ENCODE peak calls at places on chromosomes 5 and 9, in eight cellular contexts. J is RCC 7860; A is stimulated activated CD4-positive, alpha-beta T cell treated with anti-CD3 and anti-CD28 coated beads, Interleukin-1b, Interleukin-23, amount 100 ng/mL, for 4 hours; B is nephron progenitor cell; H is activated CD4-positive, CD25-positive, alpha-beta regulatory T cell treated with anti-CD3 and anti-CD28 coated beads, Interleukin-2, amount 50 U/mL, for 16 hours; I is A549; G is heart right ventricle; Q is NCI-H460. O is an unnamed sample.

GRCh38 chr9:29701536-29701935 is 2128.3 kb upstream of the C9orf72 start:
- DNase-seq in J (no peak), A (no peak), B (no peak), H (no peak), I (no peak), G (no peak), Q (peak; percentile 8), O (no peak)

GRCh38 chr5:82793808-82794419 is 283.3 kb downstream of the TMEM167A start:
- DNase-seq in J (peak; percentile 5), A (peak; percentile 22), B (peak; percentile 18), H (no peak), I (peak; percentile 36), G (peak; percentile 6), Q (peak; percentile 26), O (peak; percentile 40)

GRCh38 chr5:117615226-117615625 is 1040.6 kb upstream of the SEMA6A start:
- DNase-seq in J (no peak), A (no peak), B (no peak), H (no peak), I (no peak), G (no peak), Q (no peak), O (no peak)

GRCh38 chr5:32282633-32283032 is 30.1 kb downstream of the MTMR12 start:
- DNase-seq in J (no peak), A (no peak), B (no peak), H (no peak), I (no peak), G (no peak), Q (no peak), O (no peak)

GRCh38 chr5:111863801-111864200 is 106.8 kb upstream of the NREP start:
- DNase-seq in J (no peak), A (no peak), B (no peak), H (no peak), I (no peak), G (no peak), Q (no peak), O (no peak)

GRCh38 chr9:94780516-94780950 is 54.0 kb downstream of the AOPEP start:
- DNase-seq in J (peak; percentile 65), A (no peak), B (no peak), H (no peak), I (no peak), G (peak; percentile 76), Q (no peak), O (no peak)

GRCh38 chr5:144390133-144390532 is 219.5 kb downstream of the KCTD16 start:
- DNase-seq in J (no peak), A (no peak), B (no peak), H (no peak), I (peak; percentile 9), G (no peak), Q (no peak), O (no peak)

GRCh38 chr5:160685695-160686094 is 166.3 kb downstream of the ATP10B start:
- DNase-seq in J (no peak), A (no peak), B (no peak), H (no peak), I (peak; percentile 9), G (no peak), Q (no peak), O (peak; percentile 11)

GRCh38 chr5:31719988-31720387 is 81.1 kb downstream of the PDZD2 start:
- DNase-seq in J (no peak), A (no peak), B (no peak), H (no peak), I (peak; percentile 14), G (no peak), Q (no peak), O (no peak)

GRCh38 chr9:17799383-17799782 is 220.5 kb downstream of the SH3GL2 start:
- DNase-seq in J (no peak), A (no peak), B (no peak), H (no peak), I (no peak), G (no peak), Q (no peak), O (no peak)

GRCh38 chr9:113331780-113332179 is 8.3 kb downstream of the WDR31 start:
- DNase-seq in J (no peak), A (no peak), B (no peak), H (no peak), I (no peak), G (no peak), Q (no peak), O (no peak)

GRCh38 chr5:38265546-38266179 is 7.3 kb downstream of the EGFLAM start:
- DNase-seq in J (peak; percentile 29), A (peak; percentile 30), B (peak; percentile 88), H (no peak), I (peak; percentile 46), G (peak; percentile 67), Q (peak; percentile 59), O (peak; percentile 89)

GRCh38 chr9:14271078-14271673 is 42.8 kb downstream of the NFIB start:
- DNase-seq in J (no peak), A (no peak), B (peak; percentile 16), H (no peak), I (peak; percentile 17), G (peak; percentile 87), Q (no peak), O (no peak)

GRCh38 chr5:141877478-141878185 is 578 bp downstream of the PCDH1 start:
- DNase-seq in J (no peak), A (no peak), B (peak; percentile 31), H (no peak), I (peak; percentile 36), G (no peak), Q (no peak), O (no peak)

GRCh38 chr5:52880541-52880940 is 92.8 kb downstream of the ITGA1 start:
- DNase-seq in J (no peak), A (no peak), B (no peak), H (no peak), I (no peak), G (no peak), Q (no peak), O (no peak)

GRCh38 chr5:180609386-180609785 is 18.1 kb upstream of the SCGB3A1 start:
- DNase-seq in J (no peak), A (no peak), B (no peak), H (no peak), I (no peak), G (no peak), Q (no peak), O (no peak)

GRCh38 chr5:1526681-1527131 is 2.9 kb upstream of the LPCAT1 start:
- DNase-seq in J (no peak), A (no peak), B (no peak), H (no peak), I (no peak), G (no peak), Q (no peak), O (no peak)

GRCh38 chr9:123470121-123470851 is 114.3 kb downstream of the CRB2 start:
- DNase-seq in J (no peak), A (no peak), B (no peak), H (no peak), I (no peak), G (no peak), Q (no peak), O (peak; percentile 12)

GRCh38 chr5:159010611-159011497 is 88.9 kb downstream of the EBF1 start:
- DNase-seq in J (no peak), A (no peak), B (peak; percentile 23), H (no peak), I (no peak), G (peak; percentile 57), Q (no peak), O (peak; percentile 24)

GRCh38 chr5:142104491-142104890 is 4.1 kb upstream of the NDFIP1 start:
- DNase-seq in J (no peak), A (no peak), B (no peak), H (no peak), I (no peak), G (no peak), Q (no peak), O (no peak)

GRCh38 chr5:137621861-137622823 is 113.7 kb downstream of the KLHL3 start:
- DNase-seq in J (no peak), A (no peak), B (no peak), H (no peak), I (no peak), G (peak; percentile 77), Q (no peak), O (no peak)

GRCh38 chr9:113989781-113990569 is 88.1 kb downstream of the AMBP start:
- DNase-seq in J (no peak), A (no peak), B (no peak), H (no peak), I (no peak), G (no peak), Q (no peak), O (no peak)

GRCh38 chr5:78562719-78563330 is 85.7 kb downstream of the LHFPL2 start:
- DNase-seq in J (no peak), A (no peak), B (no peak), H (no peak), I (no peak), G (no peak), Q (no peak), O (no peak)

GRCh38 chr5:6753851-6754250 is 40.6 kb downstream of the TENT4A start:
- DNase-seq in J (no peak), A (no peak), B (no peak), H (no peak), I (no peak), G (no peak), Q (no peak), O (no peak)

GRCh38 chr5:14741721-14742426 is 77.4 kb downstream of the OTULIN start:
- DNase-seq in J (no peak), A (no peak), B (no peak), H (no peak), I (no peak), G (no peak), Q (no peak), O (no peak)

GRCh38 chr5:159097461-159098284 is 2.0 kb downstream of the EBF1 start:
- DNase-seq in J (no peak), A (no peak), B (peak; percentile 55), H (no peak), I (no peak), G (peak; percentile 56), Q (no peak), O (peak; percentile 33)

GRCh38 chr5:54516051-54516645 is 1.4 kb upstream of the SNX18 start:
- DNase-seq in J (no peak), A (no peak), B (no peak), H (no peak), I (no peak), G (no peak), Q (no peak), O (no peak)

GRCh38 chr5:67255881-67256280 is 59.3 kb upstream of the CD180 start:
- DNase-seq in J (no peak), A (no peak), B (no peak), H (no peak), I (no peak), G (no peak), Q (no peak), O (no peak)

GRCh38 chr5:65862384-65862783 is 64.0 kb upstream of the ERBIN start:
- DNase-seq in J (peak; percentile 27), A (no peak), B (no peak), H (no peak), I (no peak), G (no peak), Q (no peak), O (no peak)

GRCh38 chr5:142421625-142422397 is 97.0 kb upstream of the SPRY4 start:
- DNase-seq in J (no peak), A (no peak), B (no peak), H (no peak), I (no peak), G (no peak), Q (no peak), O (no peak)

GRCh38 chr5:91384671-91385430 is 1.7 kb upstream of the ARRDC3 start:
- DNase-seq in J (peak; percentile 76), A (peak; percentile 33), B (peak; percentile 43), H (no peak), I (peak; percentile 92), G (peak; percentile 76), Q (peak; percentile 93), O (peak; percentile 48)